ENCODE peak calls at places on chromosomes 2 and 18, in six cellular contexts. V is tibial nerve, D is myocyte, K is mammary epithelial cell, Q is AG20443, Z is SW 1271. T is an unnamed sample.

GRCh38 chr2:118371500-118371899 is 283.2 kb downstream of the INSIG2 start:
- DNase-seq in Q (peak; percentile 85), Z (no peak), K (peak; percentile 32), V (no peak), D (peak; percentile 15), T (no peak)

GRCh38 chr2:149005471-149006077 is 32.9 kb upstream of the LYPD6B start:
- DNase-seq in K (no peak), Z (no peak), Q (peak; percentile 27), V (no peak), D (no peak), T (no peak)

GRCh38 chr18:36899289-36899688 is 70.4 kb downstream of the KIAA1328 start:
- DNase-seq in Q (no peak), V (no peak), D (peak; percentile 17), K (peak; percentile 26), Z (peak; percentile 5), T (no peak)

GRCh38 chr18:70280007-70280925 is 8.6 kb upstream of the SOCS6 start:
- DNase-seq in D (no peak), V (no peak), K (peak; percentile 78), Q (no peak), Z (peak; percentile 27), T (no peak)

GRCh38 chr2:143209570-143210445 is 80.6 kb downstream of the ARHGAP15 start:
- DNase-seq in Z (no peak), Q (no peak), K (no peak), V (peak; percentile 63), D (no peak), T (no peak)

GRCh38 chr2:23628926-23629325 is 243.9 kb downstream of the KLHL29 start:
- DNase-seq in K (no peak), V (no peak), Q (no peak), Z (no peak), D (no peak), T (no peak)

GRCh38 chr2:208031608-208032019 is 6.3 kb upstream of the PLEKHM3 start:
- DNase-seq in D (no peak), Z (no peak), V (no peak), Q (peak; percentile 47), K (no peak), T (no peak)

GRCh38 chr2:20148841-20149702 is 75.9 kb downstream of the SDC1 start:
- DNase-seq in Z (peak; percentile 13), K (peak; percentile 57), Q (peak; percentile 62), V (no peak), D (peak; percentile 84), T (peak; percentile 72)

GRCh38 chr2:237291138-237291792 is 122.7 kb downstream of the COL6A3 start:
- DNase-seq in Z (peak; percentile 92), Q (peak; percentile 86), D (peak; percentile 98), K (peak; percentile 88), V (peak; percentile 97), T (peak; percentile 79)

GRCh38 chr2:9950521-9951271 is 797 bp upstream of the GRHL1 start:
- DNase-seq in V (no peak), Z (peak; percentile 37), K (peak; percentile 35), D (peak; percentile 50), Q (peak; percentile 67), T (peak; percentile 48)

GRCh38 chr2:41061371-41061770 is 609.5 kb upstream of the SLC8A1 start:
- DNase-seq in Z (no peak), D (peak; percentile 27), V (no peak), Q (peak; percentile 6), K (no peak), T (no peak)